ENCODE peak calls at places on chromosomes 4 and X, in ten cellular contexts. F is body of pancreas, O is adrenal gland, V is fibroblast of lung, U is ovary, Q is Peyer's patch, K is mucosa of descending colon, R is neural progenitor cell, X is suprapubic skin, E is MM.1S. A is an unnamed sample.
A peak's percentile ranks its signal among the peaks of the same experiment; 100 is the strongest.

GRCh38 chrX:27884654-27885053 is 76.9 kb downstream of the MAGEB10 start:
- DNase-seq in F (no peak), O (no peak), V (no peak), U (no peak), Q (no peak), K (no peak), R (no peak), X (no peak), E (no peak), A (no peak)

GRCh38 chr4:4395849-4396627 is 9.1 kb downstream of the NSG1 start:
- DNase-seq in F (no peak), O (no peak), V (peak; percentile 19), U (no peak), Q (no peak), K (no peak), R (peak; percentile 91), X (no peak), E (no peak), A (no peak)

GRCh38 chrX:123830309-123830708 is 29.5 kb upstream of the XIAP start:
- DNase-seq in F (no peak), O (no peak), V (peak; percentile 83), U (no peak), Q (peak; percentile 42), K (peak; percentile 68), R (no peak), X (no peak), E (no peak), A (peak; percentile 94)

GRCh38 chr4:80266902-80267380 is 477 bp downstream of the FGF5 start:
- DNase-seq in F (no peak), O (no peak), V (peak; percentile 69), U (no peak), Q (no peak), K (no peak), R (peak; percentile 50), X (no peak), E (no peak), A (no peak)

GRCh38 chr4:141028024-141028529 is 105.2 kb downstream of the RNF150 start:
- DNase-seq in F (no peak), O (no peak), V (peak; percentile 99), U (no peak), Q (no peak), K (no peak), R (no peak), X (no peak), E (no peak), A (no peak)

GRCh38 chrX:39874202-39874816 is 223.4 kb downstream of the BCOR start:
- DNase-seq in F (no peak), O (no peak), V (no peak), U (no peak), Q (no peak), K (no peak), R (no peak), X (no peak), E (no peak), A (no peak)

GRCh38 chrX:100924370-100924769 is 4.3 kb downstream of the XKRX start:
- DNase-seq in F (no peak), O (no peak), V (no peak), U (no peak), Q (no peak), K (no peak), R (no peak), X (no peak), E (no peak), A (no peak)

GRCh38 chrX:39675619-39676018 is 422.1 kb downstream of the BCOR start:
- DNase-seq in F (peak; percentile 19), O (no peak), V (no peak), U (peak; percentile 49), Q (no peak), K (no peak), R (no peak), X (no peak), E (no peak), A (no peak)

GRCh38 chrX:44042124-44042523 is 68.9 kb upstream of the NDP start:
- DNase-seq in F (no peak), O (no peak), V (peak; percentile 80), U (no peak), Q (no peak), K (no peak), R (no peak), X (no peak), E (no peak), A (no peak)

GRCh38 chr4:141047228-141047884 is 85.9 kb downstream of the RNF150 start:
- DNase-seq in F (no peak), O (no peak), V (peak; percentile 78), U (no peak), Q (no peak), K (no peak), R (no peak), X (no peak), E (no peak), A (no peak)

GRCh38 chrX:136725446-136726104 is 55.2 kb downstream of the ARHGEF6 start:
- DNase-seq in F (no peak), O (peak; percentile 25), V (peak; percentile 68), U (no peak), Q (no peak), K (no peak), R (no peak), X (no peak), E (no peak), A (no peak)

GRCh38 chrX:46209768-46210167 is 335.5 kb downstream of the ZNF674 start:
- DNase-seq in F (no peak), O (no peak), V (peak; percentile 61), U (no peak), Q (no peak), K (no peak), R (no peak), X (no peak), E (no peak), A (no peak)

GRCh38 chr4:69518543-69519198 is 23.0 kb upstream of the UGT2B4 start:
- DNase-seq in F (no peak), O (no peak), V (no peak), U (no peak), Q (no peak), K (no peak), R (no peak), X (no peak), E (no peak), A (no peak)

GRCh38 chr4:173573725-173574124 is 43.7 kb upstream of the HAND2 start:
- DNase-seq in F (no peak), O (no peak), V (no peak), U (no peak), Q (no peak), K (no peak), R (no peak), X (no peak), E (no peak), A (no peak)

GRCh38 chr4:23788460-23788859 is 101.4 kb downstream of the PPARGC1A start:
- DNase-seq in F (no peak), O (no peak), V (peak; percentile 56), U (no peak), Q (no peak), K (no peak), R (no peak), X (no peak), E (no peak), A (peak; percentile 42)

GRCh38 chr4:112567536-112567935 is 51.6 kb upstream of the NEUROG2 start:
- DNase-seq in F (no peak), O (no peak), V (no peak), U (no peak), Q (no peak), K (no peak), R (no peak), X (no peak), E (no peak), A (no peak)

GRCh38 chr4:53855886-53856260 is 208.5 kb downstream of the CHIC2 start:
- DNase-seq in F (no peak), O (no peak), V (peak; percentile 99), U (no peak), Q (no peak), K (no peak), R (no peak), X (no peak), E (no peak), A (no peak)

GRCh38 chrX:25524150-25524549 is 508.4 kb upstream of the ARX start:
- DNase-seq in F (no peak), O (no peak), V (no peak), U (no peak), Q (no peak), K (no peak), R (no peak), X (no peak), E (no peak), A (no peak)

GRCh38 chr4:10965196-10965595 is 280.6 kb upstream of the CLNK start:
- DNase-seq in F (no peak), O (no peak), V (peak; percentile 1), U (no peak), Q (no peak), K (no peak), R (no peak), X (no peak), E (no peak), A (no peak)
- TF ChIP-seq CTCF in F (no peak), O (no peak), V (no peak), U (no peak), Q (no peak), K (no peak), R (no peak), X (no peak), E (no peak), A (no peak)

GRCh38 chr4:25090516-25090915 is 59.8 kb upstream of the LGI2 start:
- DNase-seq in F (no peak), O (no peak), V (peak; percentile 62), U (no peak), Q (no peak), K (no peak), R (no peak), X (no peak), E (no peak), A (no peak)
- H3K4me3 ChIP-seq in F (no peak overlapping the region), O (no peak overlapping the region), V (no peak overlapping the region), U (no peak overlapping the region), Q (no peak overlapping the region), K (no peak overlapping the region), R (no peak overlapping the region), X (no peak overlapping the region), E (no peak overlapping the region), A (no peak overlapping the region)

DNA sequence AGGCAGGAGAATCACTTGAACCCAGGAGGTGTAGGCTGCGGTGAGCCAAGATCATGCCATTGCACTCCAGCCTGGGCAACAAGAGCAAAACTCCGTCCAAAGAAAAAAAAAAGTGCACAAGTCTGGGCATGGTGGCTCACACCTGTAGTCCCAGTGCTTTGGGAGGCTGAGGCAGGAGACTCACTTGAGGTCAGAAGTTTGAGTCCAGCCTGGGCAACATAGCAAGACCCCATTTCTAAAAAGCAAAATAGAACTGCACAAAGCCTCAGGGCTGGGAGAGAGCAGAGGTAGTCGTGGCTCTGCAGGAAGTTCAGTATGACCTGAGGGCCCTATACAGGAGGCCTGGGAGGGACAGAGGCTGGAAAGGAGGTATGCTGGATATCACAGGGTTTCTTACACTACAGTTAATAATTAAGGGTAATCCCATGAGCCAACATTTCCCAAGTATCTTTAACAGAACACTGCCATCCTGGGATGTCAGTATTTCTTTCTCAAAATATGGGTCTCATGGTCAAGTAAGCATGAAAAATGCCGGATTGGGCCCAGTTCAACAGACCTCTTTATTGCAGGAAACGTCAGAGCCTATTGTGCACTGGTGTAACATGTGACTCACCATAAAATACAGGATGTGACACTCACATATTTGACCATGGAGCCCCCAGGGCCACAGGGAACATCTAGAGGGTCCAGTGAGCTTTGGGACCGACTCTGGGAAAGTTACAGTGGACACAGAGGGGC is 37.8 kb downstream of the ACSL1 start:
- DNase-seq in F (no peak), O (no peak), V (no peak), U (no peak), Q (no peak), K (no peak), R (no peak), X (no peak), E (no peak), A (peak; percentile 97)
- H3K36me3 ChIP-seq in F (no peaks in the 10 kb centered on the region), O (no peaks in the 10 kb centered on the region), V (no peaks in the 10 kb centered on the region), U (no peaks in the 10 kb centered on the region), Q (peaks cover 28% of the 10 kb centered on the region), K (no peaks in the 10 kb centered on the region), R (no peaks in the 10 kb centered on the region), X (peaks cover 67% of the 10 kb centered on the region), E (no peaks in the 10 kb centered on the region), A (peaks cover 1% of the 10 kb centered on the region)

GRCh38 chr4:87838207-87838606 is 5.4 kb downstream of the MEPE start:
- DNase-seq in F (no peak), O (no peak), V (no peak), U (no peak), Q (no peak), K (no peak), R (peak; percentile 15), X (no peak), E (no peak), A (no peak)
- TF ChIP-seq CTCF in F (no peak), O (no peak), V (peak; percentile 39), U (no peak), Q (no peak), K (no peak), R (peak; percentile 53), X (peak; percentile 10), E (peak; percentile 15), A (peak; percentile 19)